ENCODE peak calls at places on chromosomes 4 and X, in four cellular contexts. U is iPS-NIHi11; T is breast epithelium; J is stimulated activated CD4-positive, alpha-beta T cell treated with anti-CD3 and anti-CD28 coated beads, Interleukin-1b, Interleukin-23, amount 100 ng/mL, for 1 hour. N is an unnamed sample.
A peak's percentile ranks its signal among the peaks of the same experiment; 100 is the strongest.

GRCh38 chrX:15814811-15815210 is 24.5 kb downstream of the ZRSR2 start:
- DNase-seq in J (no peak), U (no peak), T (no peak), N (no peak)

GRCh38 chr4:139184129-139184528 is 7.1 kb upstream of the ELF2 start:
- DNase-seq in U (no peak), J (no peak), T (no peak), N (no peak)

GRCh38 chr4:22356996-22357596 is 158.8 kb downstream of the ADGRA3 start:
- DNase-seq in J (no peak), T (no peak), U (no peak), N (no peak)

GRCh38 chr4:8373973-8374545 is 66.5 kb downstream of the ACOX3 start:
- DNase-seq in U (no peak), T (no peak), J (no peak), N (no peak)

GRCh38 chr4:4455199-4455865 is 68.4 kb downstream of the NSG1 start:
- DNase-seq in J (no peak), T (no peak), U (no peak), N (no peak)

GRCh38 chr4:24186466-24186865 is 296.6 kb upstream of the PPARGC1A start:
- DNase-seq in J (no peak), U (no peak), T (no peak), N (no peak)

GRCh38 chr4:110869862-110870577 is 247.1 kb upstream of the PITX2 start:
- DNase-seq in U (no peak), T (no peak), J (no peak), N (no peak)

GRCh38 chrX:24759786-24760185 is 66.1 kb downstream of the POLA1 start:
- DNase-seq in J (no peak), T (no peak), U (no peak), N (no peak)

GRCh38 chrX:19687395-19687794 is 172.1 kb upstream of the MAP3K15 start:
- DNase-seq in T (no peak), J (no peak), U (no peak), N (no peak)

GRCh38 chrX:70970482-70970999 is 39.6 kb upstream of the SLC7A3 start:
- DNase-seq in U (no peak), J (no peak), T (no peak), N (no peak)

GRCh38 chr4:88185916-88186315 is 27.5 kb upstream of the ABCG2 start:
- DNase-seq in T (no peak), U (no peak), J (no peak), N (no peak)

GRCh38 chrX:132101799-132102198 is 26.0 kb downstream of the FRMD7 start:
- DNase-seq in J (no peak), T (no peak), U (no peak), N (no peak)

GRCh38 chr4:78612398-78613005 is 60.9 kb downstream of the ANXA3 start:
- DNase-seq in U (peak; percentile 23), T (no peak), J (no peak), N (peak; percentile 0)

GRCh38 chr4:28557755-28558154 is 1697.1 kb downstream of the STIM2 start:
- DNase-seq in T (no peak), J (no peak), U (no peak), N (no peak)

GRCh38 chr4:100042711-100043110 is 92.6 kb upstream of the H2AZ1 start:
- DNase-seq in T (no peak), J (no peak), U (no peak), N (no peak)

GRCh38 chr4:16229604-16230003 is 3.3 kb upstream of the TAPT1 start:
- DNase-seq in T (no peak), U (no peak), J (no peak), N (no peak)

GRCh38 chr4:103207673-103208072 is 9.5 kb upstream of the CENPE start:
- DNase-seq in T (no peak), J (no peak), U (peak; percentile 33), N (no peak)

GRCh38 chr4:140219567-140219966 is 65.6 kb upstream of the MAML3 start:
- DNase-seq in U (no peak), T (no peak), J (no peak), N (no peak)

GRCh38 chr4:821631-822030 is 4.3 kb downstream of the CPLX1 start:
- DNase-seq in J (no peak), U (no peak), T (no peak), N (no peak)

GRCh38 chrX:28177202-28177601 is 196.0 kb upstream of the DCAF8L1 start:
- DNase-seq in U (peak; percentile 47), J (no peak), T (no peak), N (no peak)

GRCh38 chr4:119106036-119107000 is 29.3 kb upstream of the MYOZ2 start:
- DNase-seq in T (peak; percentile 54), J (no peak), U (no peak), N (no peak)

GRCh38 chr4:102789317-102789717 is 28.5 kb upstream of the MANBA start:
- DNase-seq in U (no peak), T (no peak), J (no peak), N (no peak)

GRCh38 chr4:179698321-179698720 is 2256.1 kb upstream of the AGA start:
- DNase-seq in T (no peak), U (no peak), J (no peak), N (no peak)

GRCh38 chr4:108051343-108051742 is 61.7 kb downstream of the HADH start:
- DNase-seq in U (no peak), J (no peak), T (no peak), N (no peak)

GRCh38 chr4:43682551-43682950 is 766.1 kb downstream of the KCTD8 start:
- DNase-seq in J (no peak), U (no peak), T (no peak), N (no peak)

GRCh38 chr4:146525754-146526153 is 4.0 kb upstream of the SLC10A7 start:
- DNase-seq in J (no peak), T (no peak), U (no peak), N (no peak)

GRCh38 chr4:87235020-87235671 is 14.7 kb upstream of the KLHL8 start:
- DNase-seq in U (no peak), T (no peak), J (no peak), N (no peak)

GRCh38 chrX:56804867-56805266 is 75.8 kb downstream of the NBDY start:
- DNase-seq in T (no peak), U (no peak), J (no peak), N (no peak)

GRCh38 chr4:8819421-8820177 is 52.0 kb downstream of the HMX1 start:
- DNase-seq in U (peak; percentile 40), T (peak; percentile 27), J (no peak), N (no peak)

GRCh38 chr4:17780461-17781071 is 855 bp downstream of the FAM184B start:
- DNase-seq in J (no peak), T (no peak), U (no peak), N (no peak)

GRCh38 chrX:39645059-39645895 is 452.5 kb downstream of the BCOR start:
- DNase-seq in U (no peak), T (no peak), J (no peak), N (no peak)

GRCh38 chrX:136865270-136866168 is 15.0 kb downstream of the RBMX start:
- DNase-seq in T (no peak), J (no peak), U (no peak), N (no peak)

GRCh38 chrX:43666301-43666912 is 10.3 kb downstream of the MAOA start:
- DNase-seq in J (no peak), T (no peak), U (no peak), N (no peak)

N was measured in esophagus squamous epithelium.